ENCODE peak calls at places on chromosomes 7 and 10, in five cellular contexts. One of them, this sample, is unnamed.

GRCh38 chr10:7218974-7219373 is 191.9 kb downstream of the SFMBT2 start:
- DNase-seq in AG09319: no peak
- DNase-seq in cardiac fibroblast: peak; percentile 39
- DNase-seq in effector memory CD4-positive, alpha-beta T cell: no peak
- DNase-seq in HFF-Myc: no peak
- DNase-seq in this sample: no peak

GRCh38 chr7:131654668-131655326 is 98.4 kb upstream of the PODXL start:
- DNase-seq in AG09319: peak; percentile 25
- DNase-seq in cardiac fibroblast: peak; percentile 82
- DNase-seq in effector memory CD4-positive, alpha-beta T cell: peak; percentile 58
- DNase-seq in HFF-Myc: no peak
- DNase-seq in this sample: peak; percentile 45

GRCh38 chr10:8061274-8062211 is 7.1 kb downstream of the GATA3 start:
- DNase-seq in AG09319: no peak
- DNase-seq in cardiac fibroblast: no peak
- DNase-seq in effector memory CD4-positive, alpha-beta T cell: no peak
- DNase-seq in HFF-Myc: no peak
- DNase-seq in this sample: no peak

GRCh38 chr10:47406870-47407648 is 23.0 kb upstream of the ZNF488 start:
- DNase-seq in AG09319: no peak
- DNase-seq in cardiac fibroblast: peak; percentile 49
- DNase-seq in effector memory CD4-positive, alpha-beta T cell: no peak
- DNase-seq in HFF-Myc: peak; percentile 67
- DNase-seq in this sample: peak; percentile 13

GRCh38 chr7:1316086-1316485 is 83.4 kb downstream of the UNCX start:
- DNase-seq in AG09319: no peak
- DNase-seq in cardiac fibroblast: no peak
- DNase-seq in effector memory CD4-positive, alpha-beta T cell: no peak
- DNase-seq in HFF-Myc: no peak
- DNase-seq in this sample: no peak

GRCh38 chr7:158588085-158588877 is 658 bp upstream of the PTPRN2 start:
- DNase-seq in AG09319: no peak
- DNase-seq in cardiac fibroblast: no peak
- DNase-seq in effector memory CD4-positive, alpha-beta T cell: no peak
- DNase-seq in HFF-Myc: no peak
- DNase-seq in this sample: no peak

GRCh38 chr10:34320265-34320664 is 494.8 kb downstream of the PARD3 start:
- DNase-seq in AG09319: no peak
- DNase-seq in cardiac fibroblast: no peak
- DNase-seq in effector memory CD4-positive, alpha-beta T cell: no peak
- DNase-seq in HFF-Myc: no peak
- DNase-seq in this sample: no peak

GRCh38 chr7:112986256-112987031 is 100.2 kb downstream of the GPR85 start:
- DNase-seq in AG09319: peak; percentile 23
- DNase-seq in cardiac fibroblast: peak; percentile 54
- DNase-seq in effector memory CD4-positive, alpha-beta T cell: no peak
- DNase-seq in HFF-Myc: no peak
- DNase-seq in this sample: no peak

GRCh38 chr7:138608292-138608691 is 92.9 kb downstream of the SVOPL start:
- DNase-seq in AG09319: no peak
- DNase-seq in cardiac fibroblast: peak; percentile 53
- DNase-seq in effector memory CD4-positive, alpha-beta T cell: no peak
- DNase-seq in HFF-Myc: peak; percentile 7
- DNase-seq in this sample: no peak

GRCh38 chr7:116731019-116731388 is 59.0 kb downstream of the MET start:
- DNase-seq in AG09319: no peak
- DNase-seq in cardiac fibroblast: no peak
- DNase-seq in effector memory CD4-positive, alpha-beta T cell: no peak
- DNase-seq in HFF-Myc: no peak
- DNase-seq in this sample: no peak

GRCh38 chr10:86962136-86962980 is 4.0 kb downstream of the SNCG start:
- DNase-seq in AG09319: no peak
- DNase-seq in cardiac fibroblast: no peak
- DNase-seq in effector memory CD4-positive, alpha-beta T cell: no peak
- DNase-seq in HFF-Myc: no peak
- DNase-seq in this sample: no peak

GRCh38 chr10:110865804-110866482 is 5.8 kb upstream of the PDCD4 start:
- DNase-seq in AG09319: no peak
- DNase-seq in cardiac fibroblast: peak; percentile 19
- DNase-seq in effector memory CD4-positive, alpha-beta T cell: no peak
- DNase-seq in HFF-Myc: no peak
- DNase-seq in this sample: no peak

GRCh38 chr10:99843310-99843709 is 60.9 kb downstream of the ABCC2 start:
- DNase-seq in AG09319: no peak
- DNase-seq in cardiac fibroblast: no peak
- DNase-seq in effector memory CD4-positive, alpha-beta T cell: no peak
- DNase-seq in HFF-Myc: no peak
- DNase-seq in this sample: no peak

GRCh38 chr10:121595806-121596667 is 2.2 kb downstream of the FGFR2 start:
- DNase-seq in AG09319: no peak
- DNase-seq in cardiac fibroblast: no peak
- DNase-seq in effector memory CD4-positive, alpha-beta T cell: no peak
- DNase-seq in HFF-Myc: no peak
- DNase-seq in this sample: no peak

GRCh38 chr7:159119026-159119741 is 25.5 kb downstream of the VIPR2 start:
- DNase-seq in AG09319: no peak
- DNase-seq in cardiac fibroblast: no peak
- DNase-seq in effector memory CD4-positive, alpha-beta T cell: no peak
- DNase-seq in HFF-Myc: no peak
- DNase-seq in this sample: no peak

GRCh38 chr7:107964510-107964909 is 38.5 kb downstream of the LAMB1 start:
- DNase-seq in AG09319: no peak
- DNase-seq in cardiac fibroblast: no peak
- DNase-seq in effector memory CD4-positive, alpha-beta T cell: no peak
- DNase-seq in HFF-Myc: no peak
- DNase-seq in this sample: no peak

GRCh38 chr10:132185601-132186487 is 904 bp upstream of the DPYSL4 start:
- DNase-seq in AG09319: no peak
- DNase-seq in cardiac fibroblast: peak; percentile 32
- DNase-seq in effector memory CD4-positive, alpha-beta T cell: peak; percentile 27
- DNase-seq in HFF-Myc: no peak
- DNase-seq in this sample: no peak

GRCh38 chr10:28548781-28549498 is 16.0 kb downstream of the WAC start:
- DNase-seq in AG09319: no peak
- DNase-seq in cardiac fibroblast: no peak
- DNase-seq in effector memory CD4-positive, alpha-beta T cell: no peak
- DNase-seq in HFF-Myc: no peak
- DNase-seq in this sample: no peak

GRCh38 chr10:61835069-61835908 is 66.2 kb upstream of the ARID5B start:
- DNase-seq in AG09319: peak; percentile 46
- DNase-seq in cardiac fibroblast: peak; percentile 82
- DNase-seq in effector memory CD4-positive, alpha-beta T cell: no peak
- DNase-seq in HFF-Myc: peak; percentile 70
- DNase-seq in this sample: peak; percentile 38

GRCh38 chr10:113541554-113541902 is 11.3 kb upstream of the HABP2 start:
- DNase-seq in AG09319: no peak
- DNase-seq in cardiac fibroblast: no peak
- DNase-seq in effector memory CD4-positive, alpha-beta T cell: no peak
- DNase-seq in HFF-Myc: no peak
- DNase-seq in this sample: no peak

GRCh38 chr10:1882168-1882567 is 144.8 kb upstream of the ADARB2 start:
- DNase-seq in AG09319: no peak
- DNase-seq in cardiac fibroblast: no peak
- DNase-seq in effector memory CD4-positive, alpha-beta T cell: no peak
- DNase-seq in HFF-Myc: no peak
- DNase-seq in this sample: no peak

GRCh38 chr10:101566333-101567164 is 21.5 kb downstream of the POLL start:
- DNase-seq in AG09319: no peak
- DNase-seq in cardiac fibroblast: no peak
- DNase-seq in effector memory CD4-positive, alpha-beta T cell: no peak
- DNase-seq in HFF-Myc: no peak
- DNase-seq in this sample: no peak

GRCh38 chr7:150631866-150632864 is at the start of gene GIMAP6:
- DNase-seq in AG09319: no peak
- DNase-seq in cardiac fibroblast: no peak
- DNase-seq in effector memory CD4-positive, alpha-beta T cell: peak; percentile 14
- DNase-seq in HFF-Myc: no peak
- DNase-seq in this sample: no peak

GRCh38 chr7:37284805-37285211 is 163.9 kb downstream of the ELMO1 start:
- DNase-seq in AG09319: no peak
- DNase-seq in cardiac fibroblast: peak; percentile 47
- DNase-seq in effector memory CD4-positive, alpha-beta T cell: peak; percentile 15
- DNase-seq in HFF-Myc: no peak
- DNase-seq in this sample: no peak

GRCh38 chr7:132065193-132065972 is 509.0 kb upstream of the PODXL start:
- DNase-seq in AG09319: peak; percentile 81
- DNase-seq in cardiac fibroblast: peak; percentile 95
- DNase-seq in effector memory CD4-positive, alpha-beta T cell: no peak
- DNase-seq in HFF-Myc: peak; percentile 85
- DNase-seq in this sample: peak; percentile 77

GRCh38 chr10:54057357-54057756 is 743.7 kb downstream of the PCDH15 start:
- DNase-seq in AG09319: no peak
- DNase-seq in cardiac fibroblast: no peak
- DNase-seq in effector memory CD4-positive, alpha-beta T cell: no peak
- DNase-seq in HFF-Myc: no peak
- DNase-seq in this sample: no peak

GRCh38 chr10:109647627-109648026 is 275.7 kb downstream of the XPNPEP1 start:
- DNase-seq in AG09319: no peak
- DNase-seq in cardiac fibroblast: no peak
- DNase-seq in effector memory CD4-positive, alpha-beta T cell: no peak
- DNase-seq in HFF-Myc: no peak
- DNase-seq in this sample: no peak